ENCODE peak calls at places on chromosome 14, in four cellular contexts. One of them, this sample, is unnamed. For H3K4me1, the result is how much of the 10 kb centered on the place peaks cover.

GRCh38 chr14:88005050-88005481 is at the start of gene GPR65:
- DNase-seq in A549: no peak
- DNase-seq in HepG2: no peak
- DNase-seq in stomach: no peak
- DNase-seq in this sample: no peak

GRCh38 chr14:49051328-49052060 is 534.7 kb downstream of the RPS29 start:
- DNase-seq in A549: no peak
- DNase-seq in HepG2: no peak
- DNase-seq in stomach: no peak
- DNase-seq in this sample: no peak

GRCh38 chr14:77098470-77099353 is 654 bp downstream of the CIPC start:
- DNase-seq in stomach: peak
- DNase-seq in HepG2: no peak
- DNase-seq in A549: no peak
- DNase-seq in this sample: peak

GRCh38 chr14:33839193-33840076 is 111.4 kb downstream of the EGLN3 start:
- DNase-seq in stomach: peak
- DNase-seq in A549: peak
- DNase-seq in HepG2: peak
- DNase-seq in this sample: peak

GRCh38 chr14:48805315-48805714 is 780.9 kb downstream of the RPS29 start:
- DNase-seq in HepG2: peak
- DNase-seq in stomach: no peak
- DNase-seq in A549: no peak
- DNase-seq in this sample: no peak

GRCh38 chr14:36161781-36162180 is 14.7 kb downstream of the PTCSC3 start:
- DNase-seq in HepG2: no peak
- DNase-seq in A549: no peak
- DNase-seq in stomach: no peak
- DNase-seq in this sample: no peak

GRCh38 chr14:59197695-59198262 is 9.3 kb downstream of the DAAM1 start:
- DNase-seq in A549: no peak
- DNase-seq in HepG2: no peak
- DNase-seq in stomach: no peak
- DNase-seq in this sample: no peak

GRCh38 chr14:75176142-75176820 is at the start of gene TMED10:
- DNase-seq in stomach: peak
- DNase-seq in HepG2: peak
- DNase-seq in A549: peak
- DNase-seq in this sample: peak

GRCh38 chr14:51616724-51617409 is 34.8 kb upstream of the FRMD6 start:
- DNase-seq in stomach: peak
- DNase-seq in A549: peak
- DNase-seq in HepG2: peak
- DNase-seq in this sample: no peak

GRCh38 chr14:93991649-93992048 is 5.5 kb upstream of the CCDC197 start:
- DNase-seq in stomach: no peak
- DNase-seq in HepG2: no peak
- DNase-seq in A549: no peak
- DNase-seq in this sample: no peak

GRCh38 chr14:56868660-56869059 is 58.4 kb upstream of the OTX2 start:
- DNase-seq in A549: no peak
- DNase-seq in stomach: no peak
- DNase-seq in HepG2: no peak
- DNase-seq in this sample: no peak

GRCh38 chr14:68476212-68476964 is 316.5 kb downstream of the ZFP36L1 start:
- DNase-seq in HepG2: peak
- DNase-seq in stomach: no peak
- DNase-seq in A549: peak
- DNase-seq in this sample: no peak

GRCh38 chr14:34824826-34825225 is 50.3 kb downstream of the BAZ1A start:
- DNase-seq in HepG2: no peak
- DNase-seq in stomach: no peak
- DNase-seq in A549: no peak
- DNase-seq in this sample: no peak

GRCh38 chr14:103157969-103158368 is 34.7 kb downstream of the TNFAIP2 start:
- DNase-seq in HepG2: no peak
- DNase-seq in stomach: no peak
- DNase-seq in A549: no peak
- DNase-seq in this sample: no peak

GRCh38 chr14:55077155-55077554 is 25.7 kb downstream of the MAPK1IP1L start:
- DNase-seq in A549: peak
- DNase-seq in stomach: peak
- DNase-seq in HepG2: peak
- DNase-seq in this sample: no peak

GRCh38 chr14:55073856-55074255 is 22.4 kb downstream of the MAPK1IP1L start:
- DNase-seq in A549: no peak
- DNase-seq in stomach: no peak
- DNase-seq in HepG2: no peak
- DNase-seq in this sample: no peak

GRCh38 chr14:55075628-55076027 is 24.2 kb downstream of the MAPK1IP1L start:
- DNase-seq in stomach: no peak
- DNase-seq in HepG2: no peak
- DNase-seq in A549: no peak
- DNase-seq in this sample: no peak

GRCh38 chr14:55074662-55075061 is 23.2 kb downstream of the MAPK1IP1L start:
- DNase-seq in A549: no peak
- DNase-seq in stomach: no peak
- DNase-seq in HepG2: no peak
- DNase-seq in this sample: no peak

GRCh38 chr14:55077691-55078151 is 26.3 kb downstream of the MAPK1IP1L start:
- DNase-seq in stomach: peak
- DNase-seq in A549: no peak
- DNase-seq in HepG2: peak
- DNase-seq in this sample: no peak
- TF ChIP-seq POLR2A in stomach: no peak
- TF ChIP-seq POLR2A in A549: no peak
- TF ChIP-seq POLR2A in HepG2: no peak
- TF ChIP-seq POLR2A in this sample: no peak

GRCh38 chr14:64759555-64759938 is 55.3 kb downstream of the PLEKHG3 start:
- DNase-seq in A549: no peak
- DNase-seq in stomach: no peak
- DNase-seq in HepG2: no peak
- DNase-seq in this sample: no peak
- H3K4me1 ChIP-seq in A549: half or more
- H3K4me1 ChIP-seq in stomach: under half
- H3K4me1 ChIP-seq in HepG2: under half
- H3K4me1 ChIP-seq in this sample: under half

GRCh38 chr14:100117026-100117425 is 42.4 kb downstream of the DEGS2 start:
- DNase-seq in A549: no peak
- DNase-seq in stomach: no peak
- DNase-seq in HepG2: no peak
- DNase-seq in this sample: no peak

GRCh38 chr14:100115236-100115635 is 44.2 kb downstream of the DEGS2 start:
- DNase-seq in stomach: no peak
- DNase-seq in HepG2: no peak
- DNase-seq in A549: no peak
- DNase-seq in this sample: no peak

GRCh38 chr14:100115726-100116125 is 43.7 kb downstream of the DEGS2 start:
- DNase-seq in HepG2: no peak
- DNase-seq in A549: no peak
- DNase-seq in stomach: no peak
- DNase-seq in this sample: no peak

GRCh38 chr14:100116134-100116533 is 43.3 kb downstream of the DEGS2 start:
- DNase-seq in HepG2: no peak
- DNase-seq in stomach: no peak
- DNase-seq in A549: no peak
- DNase-seq in this sample: no peak

DNA sequence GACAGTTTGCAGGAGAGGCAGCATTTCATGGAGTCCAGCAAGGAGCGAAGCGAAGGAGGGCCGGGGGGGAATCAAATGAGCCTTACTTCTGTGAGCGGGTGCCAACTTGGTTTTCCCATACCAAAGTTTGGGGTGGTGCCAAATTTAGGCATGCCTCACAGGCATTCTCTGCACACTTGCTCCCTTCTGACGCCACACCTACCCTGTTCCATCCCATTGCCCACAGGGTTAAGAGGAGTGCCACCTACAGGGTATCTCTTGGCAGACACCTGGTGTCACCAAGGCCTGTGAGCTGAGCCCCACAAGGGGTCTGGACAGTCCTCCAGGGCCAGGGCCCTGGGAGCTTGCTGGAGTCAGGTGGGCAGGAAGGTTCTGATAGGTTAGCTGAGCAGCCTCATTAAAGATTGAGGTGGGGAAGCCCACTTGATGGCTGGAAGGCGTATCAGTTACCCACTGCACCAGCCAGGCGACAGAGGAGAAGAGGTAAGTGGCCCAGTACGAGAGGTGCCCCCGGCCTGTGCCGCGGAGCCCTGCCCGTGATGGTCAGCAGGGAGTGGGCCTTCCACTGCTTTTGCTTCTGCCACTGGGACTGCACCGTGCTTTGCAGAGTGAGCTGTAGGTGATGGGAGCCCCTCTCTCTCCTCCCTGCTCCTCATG is 45.2 kb downstream of the DEGS2 start:
- DNase-seq in stomach: no peak
- DNase-seq in A549: no peak
- DNase-seq in HepG2: no peak
- DNase-seq in this sample: no peak
- TF ChIP-seq EP300 in stomach: no peak
- TF ChIP-seq EP300 in A549: no peak
- TF ChIP-seq EP300 in HepG2: no peak
- TF ChIP-seq EP300 in this sample: no peak

GRCh38 chr14:24133730-24134129 is 2.3 kb upstream of the PSME1 start:
- DNase-seq in stomach: no peak
- DNase-seq in A549: no peak
- DNase-seq in HepG2: no peak
- DNase-seq in this sample: no peak

GRCh38 chr14:24135584-24135833 is 485 bp upstream of the PSME1 start:
- DNase-seq in HepG2: no peak
- DNase-seq in stomach: no peak
- DNase-seq in A549: no peak
- DNase-seq in this sample: no peak

GRCh38 chr14:24136684-24137528 is 912 bp downstream of the PSME1 start:
- DNase-seq in stomach: no peak
- DNase-seq in A549: no peak
- DNase-seq in HepG2: no peak
- DNase-seq in this sample: no peak

GRCh38 chr14:24137529-24138395 is 1.8 kb downstream of the PSME1 start:
- DNase-seq in HepG2: no peak
- DNase-seq in stomach: no peak
- DNase-seq in A549: no peak
- DNase-seq in this sample: no peak

GRCh38 chr14:24135834-24136683 is at the start of gene PSME1:
- DNase-seq in A549: peak
- DNase-seq in HepG2: peak
- DNase-seq in stomach: peak
- DNase-seq in this sample: peak
- TF ChIP-seq POLR2A in A549: peak
- TF ChIP-seq POLR2A in HepG2: no peak
- TF ChIP-seq POLR2A in stomach: no peak
- TF ChIP-seq POLR2A in this sample: peak

DNA sequence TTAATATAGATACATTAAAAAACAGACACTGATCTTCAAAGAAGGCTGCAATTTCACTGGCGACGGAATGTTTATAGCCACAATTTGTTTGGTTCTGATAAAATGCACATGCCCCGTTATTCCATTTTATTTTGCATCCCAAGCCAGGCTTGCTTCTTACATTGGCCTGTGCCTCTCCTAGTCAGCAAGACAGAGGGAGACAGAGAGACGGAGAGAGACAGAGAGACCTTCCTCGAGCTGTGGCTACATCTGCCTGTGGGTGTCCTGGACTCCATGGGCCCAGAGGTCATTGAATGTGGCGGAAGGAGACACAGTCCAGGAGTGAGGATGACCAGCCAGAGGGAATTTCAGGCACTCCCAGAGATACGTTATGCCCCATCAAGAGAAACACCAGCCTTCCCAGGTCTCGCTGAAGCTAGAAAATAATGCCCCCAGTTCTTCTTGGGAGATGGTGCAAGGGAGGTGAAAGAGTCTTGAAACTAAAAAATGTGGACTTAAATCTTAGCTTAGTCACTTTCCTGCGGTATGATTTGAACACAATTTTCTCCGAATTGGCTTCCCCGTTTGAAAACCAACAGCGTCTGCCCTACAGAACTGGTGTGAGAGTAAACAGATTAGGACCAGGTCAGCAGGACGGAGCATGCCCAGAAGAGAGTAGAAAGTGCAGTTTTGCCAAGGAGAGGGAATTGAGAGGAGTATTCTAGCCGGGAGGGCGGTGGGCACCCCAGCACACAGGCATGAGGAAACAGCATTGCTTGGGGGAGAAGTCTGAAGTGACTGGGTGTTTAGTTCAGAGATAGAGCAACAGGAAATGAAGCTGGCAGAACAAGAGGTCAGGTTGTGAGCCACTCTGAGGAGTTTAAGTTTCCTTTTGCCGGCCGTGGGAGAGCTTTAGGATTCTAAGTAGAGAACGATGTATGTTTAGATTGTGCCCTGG is 926.9 kb downstream of the VRK1 start:
- DNase-seq in stomach: no peak
- DNase-seq in HepG2: no peak
- DNase-seq in A549: peak
- DNase-seq in this sample: no peak
- H3K4me1 ChIP-seq in stomach: under half
- H3K4me1 ChIP-seq in HepG2: under half
- H3K4me1 ChIP-seq in A549: under half
- H3K4me1 ChIP-seq in this sample: under half

DNA sequence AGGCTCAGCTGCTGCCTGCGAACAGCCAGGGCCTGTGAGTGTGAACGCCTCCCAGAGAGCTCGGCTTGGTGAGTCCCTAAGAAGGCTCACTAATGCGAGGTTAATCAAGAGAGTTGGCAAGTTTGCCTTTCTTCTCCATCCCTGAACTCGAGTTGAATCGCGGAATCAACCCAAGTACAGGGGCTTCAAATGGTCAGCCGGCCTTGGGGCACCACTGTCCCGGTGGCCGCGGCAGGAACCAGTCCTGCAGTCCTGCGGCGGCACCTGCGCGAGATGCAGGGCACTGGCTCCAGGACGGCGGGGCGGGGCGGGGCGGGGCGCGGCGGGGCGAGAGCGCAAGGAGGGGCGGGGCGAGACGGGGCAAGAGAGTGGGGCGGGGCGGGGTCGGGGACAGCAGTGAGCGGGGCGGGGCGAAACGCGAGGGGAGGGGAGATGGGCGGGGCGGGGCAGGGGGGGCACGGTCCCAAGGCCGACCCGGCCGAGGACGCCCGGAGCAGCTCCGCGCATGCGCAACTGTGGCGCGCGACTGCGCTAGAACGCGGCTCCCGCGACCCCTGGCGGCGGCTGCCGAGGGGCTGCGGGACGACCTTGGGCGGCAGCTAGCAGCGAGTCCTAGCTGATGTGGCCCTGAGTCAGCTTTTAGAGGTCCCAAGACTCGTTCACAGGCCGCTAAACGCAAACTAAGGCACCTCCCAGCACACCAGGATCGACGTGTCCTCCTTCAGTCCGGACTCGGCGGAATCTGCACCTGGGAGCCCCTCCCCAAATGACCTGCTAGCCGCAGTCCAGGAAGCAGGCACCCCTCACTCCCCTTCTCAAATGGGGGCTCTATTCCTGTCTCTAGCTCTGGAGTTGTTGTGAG is 58.0 kb downstream of the TTC7B start:
- DNase-seq in HepG2: peak
- DNase-seq in A549: peak
- DNase-seq in stomach: peak
- DNase-seq in this sample: peak
- TF ChIP-seq EP300 in HepG2: no peak
- TF ChIP-seq EP300 in A549: no peak
- TF ChIP-seq EP300 in stomach: no peak
- TF ChIP-seq EP300 in this sample: no peak